ENCODE peak calls at places on chromosomes 13 and 19, in four cellular contexts. J is IMR-90, M is uterus, I is tibial nerve. X is an unnamed sample.

GRCh38 chr13:75660694-75661093 is 24.6 kb downstream of the LMO7 start:
- DNase-seq in M (no peak), I (no peak), J (no peak), X (no peak)

GRCh38 chr13:41418027-41418426 is 39.3 kb upstream of the RGCC start:
- DNase-seq in I (no peak), M (no peak), J (peak; percentile 72), X (peak; percentile 13)

GRCh38 chr19:13833330-13834265 is 38.4 kb downstream of the ZSWIM4 start:
- DNase-seq in I (peak; percentile 92), M (peak; percentile 95), J (peak; percentile 86), X (peak; percentile 91)

GRCh38 chr13:29993716-29994488 is 143.5 kb upstream of the UBL3 start:
- DNase-seq in J (peak; percentile 90), I (no peak), M (peak; percentile 58), X (no peak)

GRCh38 chr19:9968820-9969687 is 32.7 kb upstream of the OLFM2 start:
- DNase-seq in I (no peak), J (no peak), M (no peak), X (no peak)

GRCh38 chr13:50589139-50589538 is 254.4 kb downstream of the DLEU7 start:
- DNase-seq in J (peak; percentile 91), M (no peak), I (no peak), X (peak; percentile 14)

GRCh38 chr19:55165952-55166529 is 372 bp downstream of the DNAAF3 start:
- DNase-seq in I (no peak), J (peak; percentile 56), M (peak; percentile 45), X (peak; percentile 69)

GRCh38 chr13:34942732-34943674 is 933 bp downstream of the NBEA start:
- DNase-seq in J (no peak), I (no peak), M (peak; percentile 20), X (peak; percentile 25)

GRCh38 chr13:100542546-100543156 is 45.9 kb downstream of the GGACT start:
- DNase-seq in M (no peak), J (peak; percentile 64), I (no peak), X (peak; percentile 17)

GRCh38 chr19:2883686-2884439 is 16.7 kb downstream of the ZNF556 start:
- DNase-seq in I (no peak), M (no peak), J (no peak), X (no peak)

GRCh38 chr13:106432636-106433035 is 102.8 kb downstream of the EFNB2 start:
- DNase-seq in M (no peak), J (no peak), I (no peak), X (no peak)

GRCh38 chr13:107835339-107836018 is 379.9 kb downstream of the LIG4 start:
- DNase-seq in M (no peak), I (no peak), J (peak; percentile 88), X (no peak)

GRCh38 chr19:29843180-29844051 is 31.6 kb downstream of the CCNE1 start:
- DNase-seq in M (no peak), J (no peak), I (peak; percentile 6), X (no peak)

GRCh38 chr19:1167687-1168561 is 6.1 kb downstream of the SBNO2 start:
- DNase-seq in M (no peak), I (no peak), J (no peak), X (no peak)

GRCh38 chr19:7968008-7968795 is 24.7 kb upstream of the TIMM44 start:
- DNase-seq in M (no peak), J (no peak), I (no peak), X (no peak)

GRCh38 chr19:51029718-51030117 is 3.3 kb upstream of the KLK11 start:
- DNase-seq in J (no peak), M (no peak), I (no peak), X (no peak)

GRCh38 chr19:10852098-10852800 is 4.0 kb downstream of the C19orf38 start:
- DNase-seq in M (no peak), I (no peak), J (peak; percentile 75), X (no peak)

GRCh38 chr19:495440-496332 is 600 bp upstream of the MADCAM1 start:
- DNase-seq in J (peak; percentile 39), M (no peak), I (no peak), X (no peak)

GRCh38 chr13:37406031-37406430 is 192.5 kb downstream of the POSTN start:
- DNase-seq in I (no peak), M (no peak), J (no peak), X (no peak)

GRCh38 chr13:21670883-21671792 is at the start of gene FGF9:
- DNase-seq in M (peak; percentile 54), J (peak; percentile 79), I (no peak), X (peak; percentile 81)

GRCh38 chr19:3338541-3339181 is 27.7 kb upstream of the NFIC start:
- DNase-seq in J (no peak), I (no peak), M (no peak), X (peak; percentile 84)

GRCh38 chr19:14369399-14370168 is 11.7 kb upstream of the ADGRE5 start:
- DNase-seq in M (peak; percentile 59), J (peak; percentile 64), I (no peak), X (no peak)

GRCh38 chr13:113045214-113046007 is 60.2 kb upstream of the F7 start:
- DNase-seq in M (no peak), J (no peak), I (no peak), X (no peak)

GRCh38 chr19:47110521-47111080 is 3.0 kb downstream of the ZC3H4 start:
- DNase-seq in I (no peak), J (no peak), M (no peak), X (peak; percentile 62)

GRCh38 chr19:43639507-43640423 is at the start of gene CADM4:
- DNase-seq in I (no peak), M (peak; percentile 36), J (no peak), X (peak; percentile 33)

GRCh38 chr19:28501979-28502378 is 711.0 kb downstream of the UQCRFS1 start:
- DNase-seq in I (no peak), J (no peak), M (no peak), X (no peak)

GRCh38 chr19:50921391-50922315 is 10.5 kb upstream of the KLK4 start:
- DNase-seq in M (no peak), J (no peak), I (peak; percentile 31), X (no peak)

GRCh38 chr13:81021284-81021683 is 680.4 kb upstream of the SPRY2 start:
- DNase-seq in I (no peak), J (no peak), M (no peak), X (peak; percentile 48)

GRCh38 chr19:11387154-11388034 is 3.3 kb upstream of the EPOR start:
- DNase-seq in M (no peak), I (no peak), J (no peak), X (no peak)

GRCh38 chr13:78147905-78148304 is 229.3 kb upstream of the EDNRB start:
- DNase-seq in I (no peak), M (no peak), J (peak; percentile 84), X (no peak)

GRCh38 chr13:98524391-98524790 is 52.5 kb downstream of the STK24 start:
- DNase-seq in J (no peak), M (no peak), I (no peak), X (no peak)

GRCh38 chr13:30739646-30740642 is 4.6 kb downstream of the ALOX5AP start:
- DNase-seq in J (peak; percentile 95), I (no peak), M (no peak), X (peak; percentile 77)

GRCh38 chr13:85557651-85558050 is 241.6 kb downstream of the SLITRK6 start:
- DNase-seq in M (no peak), J (no peak), I (no peak), X (no peak)

GRCh38 chr13:60352644-60353043 is 44.4 kb upstream of the TDRD3 start:
- DNase-seq in J (no peak), I (no peak), M (no peak), X (no peak)

GRCh38 chr13:26950546-26950945 is 190.0 kb upstream of the GPR12 start:
- DNase-seq in M (no peak), I (no peak), J (no peak), X (peak; percentile 78)
- H3K4me1 ChIP-seq in M (no peaks in the 10 kb centered on the region), I (no peaks in the 10 kb centered on the region), J (no peaks in the 10 kb centered on the region), X (peaks cover 13% of the 10 kb centered on the region)

DNA sequence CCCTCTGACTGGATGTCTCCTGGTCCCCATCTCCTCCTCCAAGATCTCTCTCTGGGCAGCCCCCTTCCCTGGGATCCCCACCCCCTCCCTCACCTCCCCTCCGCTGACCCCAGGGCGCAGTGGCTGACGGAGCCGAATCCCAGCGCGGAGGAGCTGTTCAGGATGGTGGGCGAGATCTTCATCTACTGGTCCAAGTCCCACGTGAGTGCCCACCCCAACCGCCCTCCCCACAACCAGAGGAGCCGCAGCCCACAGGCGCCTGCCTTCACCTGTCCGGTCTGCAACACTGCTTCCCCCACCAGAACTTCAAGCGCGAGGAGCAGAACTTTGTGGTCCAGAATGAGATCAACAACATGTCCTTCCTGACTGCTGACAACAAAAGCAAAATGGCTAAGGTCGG is 89.4 kb downstream of the RYR1 start:
- DNase-seq in M (no peak), I (no peak), J (no peak), X (no peak)
- H3K4me1 ChIP-seq in M (no peaks in the 10 kb centered on the region), I (no peaks in the 10 kb centered on the region), J (no peaks in the 10 kb centered on the region), X (no peaks in the 10 kb centered on the region)

DNA sequence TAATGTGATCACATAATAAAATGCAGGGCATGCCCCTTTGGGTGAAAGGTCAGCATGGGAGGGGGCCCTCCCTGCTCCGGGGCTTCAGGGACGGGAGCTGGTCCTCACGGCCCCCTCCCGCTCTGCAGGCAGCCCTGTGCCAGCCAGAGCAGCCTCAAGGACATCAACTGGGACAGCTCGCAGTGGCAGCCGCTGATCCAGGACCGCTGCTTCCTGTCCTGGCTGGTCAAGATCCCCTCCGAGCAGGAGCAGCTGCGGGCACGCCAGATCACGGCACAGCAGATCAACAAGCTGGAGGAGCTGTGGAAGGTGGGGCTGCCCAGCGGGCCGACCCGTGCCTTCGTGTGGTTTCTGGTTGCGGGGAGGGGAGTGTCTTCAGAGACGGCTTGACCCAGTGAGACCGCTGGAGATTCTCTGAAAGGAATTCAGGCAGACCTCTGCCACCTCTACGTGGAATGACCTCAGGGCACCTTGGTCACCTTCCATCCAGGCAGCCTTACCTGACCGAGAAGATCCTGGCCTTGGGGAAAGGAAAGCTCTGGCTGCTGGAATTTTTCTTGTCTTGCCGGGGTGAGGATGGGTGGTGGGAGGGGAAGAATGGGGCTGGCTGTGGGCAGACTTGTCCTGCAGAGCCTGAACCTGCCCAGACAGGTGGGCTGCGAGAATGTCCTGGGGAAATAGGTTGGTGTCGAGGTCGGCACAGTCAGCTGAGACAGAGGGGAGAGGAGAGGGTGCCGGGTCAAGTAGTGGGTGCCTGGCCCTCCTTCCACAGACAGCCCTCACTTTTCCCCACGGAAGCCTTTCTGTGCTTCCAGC is 19.0 kb downstream of the UPF1 start:
- DNase-seq in J (no peak), M (no peak), I (no peak), X (no peak)
- H3K4me1 ChIP-seq in J (peaks cover 11% of the 10 kb centered on the region), M (peaks cover 44% of the 10 kb centered on the region), I (peaks cover 44% of the 10 kb centered on the region), X (no peaks in the 10 kb centered on the region)

GRCh38 chr19:48248081-48248833 is 7.5 kb downstream of the CARD8 start:
- DNase-seq in M (no peak), J (no peak), I (no peak), X (no peak)

GRCh38 chr19:48247212-48247611 is 8.5 kb downstream of the CARD8 start:
- DNase-seq in J (no peak), I (no peak), M (no peak), X (no peak)

GRCh38 chr19:48250290-48251025 is 5.3 kb downstream of the CARD8 start:
- DNase-seq in I (no peak), M (no peak), J (no peak), X (no peak)

GRCh38 chr19:48252625-48253024 is 3.1 kb downstream of the CARD8 start:
- DNase-seq in I (no peak), M (no peak), J (no peak), X (no peak)

DNA sequence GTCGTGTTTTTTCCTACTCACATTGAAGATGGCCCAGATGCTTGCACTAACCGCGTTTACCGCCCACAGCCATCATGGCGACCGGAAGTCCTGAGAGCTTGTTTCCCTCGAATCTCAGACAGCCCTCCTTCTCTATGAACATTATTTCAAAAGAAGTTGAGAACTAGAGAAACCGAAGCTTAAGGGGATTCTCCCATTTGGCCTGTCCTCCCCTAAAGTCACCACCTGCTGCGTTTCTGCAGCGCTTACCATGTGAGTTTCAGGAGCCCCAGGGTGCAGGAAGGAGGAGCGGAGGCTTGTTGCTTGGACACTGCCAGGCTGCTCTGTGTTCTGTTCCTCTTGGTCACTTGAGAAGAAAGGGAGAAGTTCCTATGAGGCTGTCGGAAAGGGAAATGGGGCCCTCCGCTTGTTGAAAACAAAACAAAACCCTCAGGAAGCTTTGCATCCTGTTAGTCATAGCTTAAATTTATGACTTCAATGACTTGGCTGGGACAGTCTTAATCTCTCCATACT is 6.2 kb downstream of the CARD8 start:
- DNase-seq in J (no peak), M (peak; percentile 49), I (peak; percentile 40), X (peak; percentile 22)
- H3K4me1 ChIP-seq in J (no peaks in the 10 kb centered on the region), M (peaks cover 4% of the 10 kb centered on the region), I (peaks cover 3% of the 10 kb centered on the region), X (peaks cover 3% of the 10 kb centered on the region)